ENCODE peak calls at places on chromosomes 16 and 17, in eight cellular contexts. U is GDM1; G is NCI-H1417; F is CD8-positive, alpha-beta T cell; W is pancreas; E is AG08395; S is hippocampal formation; D is naive thymus-derived CD8-positive, alpha-beta T cell. J is an unnamed sample.

GRCh38 chr17:81929253-81930141 is 2.0 kb upstream of the MAFG start:
- DNase-seq in U (no peak), G (no peak), F (no peak), W (peak; percentile 77), E (no peak), S (no peak), D (no peak), J (no peak)

GRCh38 chr16:49492090-49492801 is 118.6 kb downstream of the C16orf78 start:
- DNase-seq in U (no peak), G (peak; percentile 80), F (peak; percentile 64), W (peak; percentile 79), E (no peak), S (no peak), D (peak; percentile 50), J (peak; percentile 69)

GRCh38 chr16:51524555-51525373 is 373.7 kb upstream of the SALL1 start:
- DNase-seq in U (no peak), G (no peak), F (no peak), W (no peak), E (peak; percentile 74), S (peak; percentile 37), D (no peak), J (no peak)

GRCh38 chr17:36066365-36066945 is 2.4 kb downstream of the CCL18 start:
- DNase-seq in U (no peak), G (no peak), F (no peak), W (no peak), E (no peak), S (no peak), D (no peak), J (no peak)

GRCh38 chr16:46620265-46621005 is 744 bp downstream of the SHCBP1 start:
- DNase-seq in U (peak; percentile 22), G (no peak), F (no peak), W (no peak), E (peak; percentile 35), S (no peak), D (no peak), J (no peak)

GRCh38 chr17:77233635-77234334 is 93.0 kb downstream of the SEC14L1 start:
- DNase-seq in U (no peak), G (no peak), F (no peak), W (no peak), E (no peak), S (no peak), D (no peak), J (peak; percentile 56)

GRCh38 chr17:45433136-45433535 is 466 bp upstream of the ARHGAP27 start:
- DNase-seq in U (no peak), G (no peak), F (no peak), W (peak; percentile 47), E (no peak), S (no peak), D (no peak), J (no peak)

GRCh38 chr16:647173-647902 is 1.8 kb upstream of the WDR90 start:
- DNase-seq in U (no peak), G (no peak), F (no peak), W (peak; percentile 88), E (no peak), S (no peak), D (no peak), J (no peak)

GRCh38 chr17:45794840-45795239 is 10.7 kb downstream of the CRHR1 start:
- DNase-seq in U (no peak), G (no peak), F (no peak), W (no peak), E (peak; percentile 31), S (no peak), D (no peak), J (no peak)

GRCh38 chr17:41397003-41397665 is at the start of gene KRT31:
- DNase-seq in U (no peak), G (no peak), F (no peak), W (no peak), E (no peak), S (no peak), D (no peak), J (no peak)

GRCh38 chr17:81870155-81870977 is 771 bp downstream of the ARHGDIA start:
- DNase-seq in U (no peak), G (peak; percentile 46), F (peak; percentile 63), W (peak; percentile 89), E (no peak), S (no peak), D (peak; percentile 49), J (peak; percentile 37)

GRCh38 chr17:63626551-63627228 is 4.5 kb downstream of the MAP3K3 start:
- DNase-seq in U (no peak), G (no peak), F (no peak), W (no peak), E (peak; percentile 26), S (no peak), D (no peak), J (no peak)

GRCh38 chr17:60887607-60888028 is 210.0 kb downstream of the BCAS3 start:
- DNase-seq in U (no peak), G (peak; percentile 46), F (no peak), W (no peak), E (no peak), S (no peak), D (no peak), J (no peak)

GRCh38 chr16:88685156-88686061 is 898 bp downstream of the SNAI3 start:
- DNase-seq in U (peak; percentile 16), G (peak; percentile 9), F (peak; percentile 74), W (peak; percentile 77), E (peak; percentile 76), S (no peak), D (peak; percentile 64), J (no peak)

GRCh38 chr17:74351552-74352210 is 10.0 kb downstream of the BTBD17 start:
- DNase-seq in U (no peak), G (no peak), F (no peak), W (no peak), E (no peak), S (no peak), D (no peak), J (no peak)

GRCh38 chr17:77846531-77847085 is 111.9 kb upstream of the TNRC6C start:
- DNase-seq in U (peak; percentile 44), G (no peak), F (peak; percentile 65), W (peak; percentile 39), E (no peak), S (no peak), D (no peak), J (no peak)

GRCh38 chr16:50593410-50594139 is 45.4 kb downstream of the NKD1 start:
- DNase-seq in U (peak; percentile 8), G (no peak), F (no peak), W (no peak), E (no peak), S (no peak), D (no peak), J (no peak)

GRCh38 chr16:11429113-11429512 is 83.9 kb downstream of the RMI2 start:
- DNase-seq in U (no peak), G (no peak), F (no peak), W (no peak), E (no peak), S (no peak), D (no peak), J (no peak)

GRCh38 chr16:24075929-24076716 is 180.0 kb upstream of the CACNG3 start:
- DNase-seq in U (no peak), G (no peak), F (no peak), W (no peak), E (no peak), S (no peak), D (no peak), J (peak; percentile 9)

GRCh38 chr17:19248923-19249574 is 11.9 kb downstream of the EPN2 start:
- DNase-seq in U (no peak), G (no peak), F (no peak), W (no peak), E (peak; percentile 92), S (no peak), D (no peak), J (no peak)

GRCh38 chr17:77475012-77475976 is 334.5 kb downstream of the SEC14L1 start:
- DNase-seq in U (peak; percentile 12), G (no peak), F (peak; percentile 77), W (peak; percentile 45), E (peak; percentile 74), S (no peak), D (peak; percentile 62), J (no peak)

GRCh38 chr17:74051348-74051747 is 152.1 kb upstream of the RPL38 start:
- DNase-seq in U (no peak), G (no peak), F (no peak), W (no peak), E (no peak), S (no peak), D (no peak), J (no peak)

GRCh38 chr17:60586288-60586974 is 13.6 kb upstream of the PPM1D start:
- DNase-seq in U (no peak), G (no peak), F (no peak), W (no peak), E (no peak), S (no peak), D (no peak), J (no peak)

GRCh38 chr16:69131167-69131748 is 1.1 kb downstream of the CHTF8 start:
- DNase-seq in U (no peak), G (no peak), F (no peak), W (no peak), E (peak; percentile 57), S (no peak), D (no peak), J (peak; percentile 31)

GRCh38 chr17:58184308-58184985 is 8.1 kb upstream of the EPX start:
- DNase-seq in U (peak; percentile 7), G (no peak), F (no peak), W (no peak), E (peak; percentile 14), S (no peak), D (no peak), J (no peak)

GRCh38 chr16:21083729-21084268 is 66.8 kb downstream of the DNAH3 start:
- DNase-seq in U (peak; percentile 20), G (peak; percentile 21), F (peak; percentile 62), W (no peak), E (peak; percentile 56), S (peak; percentile 13), D (peak; percentile 44), J (peak; percentile 21)

GRCh38 chr16:73187163-73187562 is 139.2 kb upstream of the ZFHX3 start:
- DNase-seq in U (no peak), G (no peak), F (no peak), W (no peak), E (no peak), S (no peak), D (no peak), J (no peak)

GRCh38 chr16:74936902-74937560 is 47.9 kb downstream of the WDR59 start:
- DNase-seq in U (no peak), G (no peak), F (no peak), W (no peak), E (peak; percentile 75), S (no peak), D (no peak), J (peak; percentile 38)

GRCh38 chr16:85089485-85089884 is 22.8 kb downstream of the CIBAR2 start:
- DNase-seq in U (no peak), G (no peak), F (no peak), W (peak; percentile 70), E (peak; percentile 56), S (no peak), D (no peak), J (no peak)

GRCh38 chr16:73095142-73095791 is 47.3 kb upstream of the ZFHX3 start:
- DNase-seq in U (no peak), G (peak; percentile 38), F (no peak), W (no peak), E (no peak), S (no peak), D (no peak), J (no peak)

GRCh38 chr17:35245196-35245486 is 2.3 kb downstream of the SLFN5 start:
- DNase-seq in U (no peak), G (no peak), F (no peak), W (no peak), E (peak; percentile 67), S (peak; percentile 16), D (no peak), J (no peak)

GRCh38 chr17:76535788-76536510 is 1.6 kb downstream of the CYGB start:
- DNase-seq in U (no peak), G (no peak), F (no peak), W (peak; percentile 50), E (no peak), S (no peak), D (no peak), J (no peak)

GRCh38 chr16:69917739-69918138 is 33.4 kb upstream of the CLEC18A start:
- DNase-seq in U (no peak), G (no peak), F (no peak), W (peak; percentile 80), E (peak; percentile 89), S (no peak), D (no peak), J (no peak)

GRCh38 chr17:28133562-28133970 is 91.1 kb downstream of the NLK start:
- DNase-seq in U (no peak), G (no peak), F (no peak), W (no peak), E (peak; percentile 47), S (no peak), D (no peak), J (no peak)

J was measured in GM19239.